ENCODE peak calls at places on chromosomes 13 and 19, in six cellular contexts. One of them, this sample, is unnamed.

GRCh38 chr13:92433386-92433785 is 793.2 kb upstream of the GPC6 start:
- DNase-seq in tibial artery: no peak
- DNase-seq in skeletal muscle cell: no peak
- DNase-seq in HT1080: no peak
- DNase-seq in RPMI7951: no peak
- DNase-seq in NCI-H1105 treated with DMSO at 0.1 percent for 48 hours: no peak
- DNase-seq in this sample: no peak

GRCh38 chr13:40251343-40252032 is 415.0 kb downstream of the FOXO1 start:
- DNase-seq in RPMI7951: peak
- DNase-seq in tibial artery: no peak
- DNase-seq in NCI-H1105 treated with DMSO at 0.1 percent for 48 hours: no peak
- DNase-seq in HT1080: peak
- DNase-seq in skeletal muscle cell: no peak
- DNase-seq in this sample: no peak

GRCh38 chr19:2275588-2276428 is 6.2 kb downstream of the PEAK3 start:
- DNase-seq in skeletal muscle cell: no peak
- DNase-seq in RPMI7951: no peak
- DNase-seq in NCI-H1105 treated with DMSO at 0.1 percent for 48 hours: no peak
- DNase-seq in HT1080: no peak
- DNase-seq in tibial artery: no peak
- DNase-seq in this sample: no peak

GRCh38 chr19:47437500-47437899 is 18.2 kb upstream of the MEIS3 start:
- DNase-seq in NCI-H1105 treated with DMSO at 0.1 percent for 48 hours: no peak
- DNase-seq in tibial artery: no peak
- DNase-seq in skeletal muscle cell: no peak
- DNase-seq in RPMI7951: no peak
- DNase-seq in HT1080: no peak
- DNase-seq in this sample: no peak

GRCh38 chr19:49432141-49433073 is 7.2 kb downstream of the GFY start:
- DNase-seq in skeletal muscle cell: no peak
- DNase-seq in tibial artery: no peak
- DNase-seq in HT1080: no peak
- DNase-seq in RPMI7951: no peak
- DNase-seq in NCI-H1105 treated with DMSO at 0.1 percent for 48 hours: no peak
- DNase-seq in this sample: no peak

GRCh38 chr13:98143601-98144500 is 957 bp downstream of the FARP1 start:
- DNase-seq in NCI-H1105 treated with DMSO at 0.1 percent for 48 hours: no peak
- DNase-seq in skeletal muscle cell: no peak
- DNase-seq in RPMI7951: peak
- DNase-seq in tibial artery: peak
- DNase-seq in HT1080: peak
- DNase-seq in this sample: no peak

GRCh38 chr19:18789883-18790565 is 1.1 kb downstream of the COMP start:
- DNase-seq in HT1080: no peak
- DNase-seq in skeletal muscle cell: no peak
- DNase-seq in NCI-H1105 treated with DMSO at 0.1 percent for 48 hours: peak
- DNase-seq in tibial artery: peak
- DNase-seq in RPMI7951: no peak
- DNase-seq in this sample: no peak

GRCh38 chr13:37303610-37304009 is 198.1 kb upstream of the CSNK1A1L start:
- DNase-seq in HT1080: no peak
- DNase-seq in NCI-H1105 treated with DMSO at 0.1 percent for 48 hours: no peak
- DNase-seq in RPMI7951: peak
- DNase-seq in tibial artery: no peak
- DNase-seq in skeletal muscle cell: no peak
- DNase-seq in this sample: no peak

GRCh38 chr13:84118845-84119409 is 236.7 kb upstream of the SLITRK1 start:
- DNase-seq in RPMI7951: no peak
- DNase-seq in HT1080: no peak
- DNase-seq in tibial artery: no peak
- DNase-seq in skeletal muscle cell: peak
- DNase-seq in NCI-H1105 treated with DMSO at 0.1 percent for 48 hours: no peak
- DNase-seq in this sample: no peak

GRCh38 chr19:39916236-39916635 is 18.2 kb downstream of the FCGBP start:
- DNase-seq in NCI-H1105 treated with DMSO at 0.1 percent for 48 hours: no peak
- DNase-seq in RPMI7951: no peak
- DNase-seq in skeletal muscle cell: no peak
- DNase-seq in HT1080: no peak
- DNase-seq in tibial artery: peak
- DNase-seq in this sample: no peak

GRCh38 chr13:39037880-39038568 is at the start of the genes NHLRC3 and PROSER1:
- DNase-seq in NCI-H1105 treated with DMSO at 0.1 percent for 48 hours: peak
- DNase-seq in skeletal muscle cell: peak
- DNase-seq in RPMI7951: peak
- DNase-seq in tibial artery: peak
- DNase-seq in HT1080: peak
- DNase-seq in this sample: peak

GRCh38 chr13:74226791-74227475 is 92.7 kb upstream of the KLF12 start:
- DNase-seq in skeletal muscle cell: no peak
- DNase-seq in NCI-H1105 treated with DMSO at 0.1 percent for 48 hours: no peak
- DNase-seq in tibial artery: no peak
- DNase-seq in HT1080: no peak
- DNase-seq in RPMI7951: no peak
- DNase-seq in this sample: no peak

GRCh38 chr13:109180905-109181425 is 551.6 kb downstream of the MYO16 start:
- DNase-seq in tibial artery: no peak
- DNase-seq in HT1080: peak
- DNase-seq in RPMI7951: peak
- DNase-seq in NCI-H1105 treated with DMSO at 0.1 percent for 48 hours: no peak
- DNase-seq in skeletal muscle cell: peak
- DNase-seq in this sample: no peak

GRCh38 chr13:27542220-27542619 is 78.1 kb downstream of the LNX2 start:
- DNase-seq in tibial artery: no peak
- DNase-seq in HT1080: no peak
- DNase-seq in RPMI7951: no peak
- DNase-seq in NCI-H1105 treated with DMSO at 0.1 percent for 48 hours: no peak
- DNase-seq in skeletal muscle cell: no peak
- DNase-seq in this sample: no peak

GRCh38 chr13:24176351-24177101 is 16.0 kb downstream of the SPATA13 start:
- DNase-seq in RPMI7951: no peak
- DNase-seq in NCI-H1105 treated with DMSO at 0.1 percent for 48 hours: no peak
- DNase-seq in HT1080: no peak
- DNase-seq in tibial artery: no peak
- DNase-seq in skeletal muscle cell: no peak
- DNase-seq in this sample: no peak

GRCh38 chr13:50650936-50651638 is 192.4 kb downstream of the DLEU7 start:
- DNase-seq in HT1080: peak
- DNase-seq in skeletal muscle cell: no peak
- DNase-seq in RPMI7951: peak
- DNase-seq in NCI-H1105 treated with DMSO at 0.1 percent for 48 hours: no peak
- DNase-seq in tibial artery: no peak
- DNase-seq in this sample: peak

GRCh38 chr19:16944626-16945363 is 56.0 kb downstream of the F2RL3 start:
- DNase-seq in tibial artery: no peak
- DNase-seq in HT1080: no peak
- DNase-seq in RPMI7951: no peak
- DNase-seq in skeletal muscle cell: no peak
- DNase-seq in NCI-H1105 treated with DMSO at 0.1 percent for 48 hours: no peak
- DNase-seq in this sample: no peak

GRCh38 chr19:16216744-16217670 is 19.3 kb downstream of the AP1M1 start:
- DNase-seq in RPMI7951: no peak
- DNase-seq in HT1080: no peak
- DNase-seq in tibial artery: peak
- DNase-seq in NCI-H1105 treated with DMSO at 0.1 percent for 48 hours: no peak
- DNase-seq in skeletal muscle cell: no peak
- DNase-seq in this sample: no peak

GRCh38 chr13:49256841-49257240 is 9.1 kb downstream of the CDADC1 start:
- DNase-seq in HT1080: no peak
- DNase-seq in NCI-H1105 treated with DMSO at 0.1 percent for 48 hours: no peak
- DNase-seq in tibial artery: no peak
- DNase-seq in skeletal muscle cell: peak
- DNase-seq in RPMI7951: no peak
- DNase-seq in this sample: no peak

GRCh38 chr19:27745978-27746542 is 1466.9 kb downstream of the UQCRFS1 start:
- DNase-seq in RPMI7951: no peak
- DNase-seq in HT1080: no peak
- DNase-seq in skeletal muscle cell: no peak
- DNase-seq in NCI-H1105 treated with DMSO at 0.1 percent for 48 hours: no peak
- DNase-seq in tibial artery: no peak
- DNase-seq in this sample: no peak

GRCh38 chr19:33740811-33741396 is 55.8 kb upstream of the KCTD15 start:
- DNase-seq in RPMI7951: peak
- DNase-seq in skeletal muscle cell: no peak
- DNase-seq in HT1080: peak
- DNase-seq in NCI-H1105 treated with DMSO at 0.1 percent for 48 hours: no peak
- DNase-seq in tibial artery: no peak
- DNase-seq in this sample: no peak

GRCh38 chr19:28472843-28473242 is 740.1 kb downstream of the UQCRFS1 start:
- DNase-seq in tibial artery: peak
- DNase-seq in skeletal muscle cell: no peak
- DNase-seq in RPMI7951: no peak
- DNase-seq in NCI-H1105 treated with DMSO at 0.1 percent for 48 hours: no peak
- DNase-seq in HT1080: peak
- DNase-seq in this sample: no peak

GRCh38 chr19:40599331-40600085 is 1.7 kb upstream of the LTBP4 start:
- DNase-seq in RPMI7951: no peak
- DNase-seq in skeletal muscle cell: no peak
- DNase-seq in NCI-H1105 treated with DMSO at 0.1 percent for 48 hours: no peak
- DNase-seq in tibial artery: peak
- DNase-seq in HT1080: no peak
- DNase-seq in this sample: no peak

GRCh38 chr19:2042485-2043268 is 8.4 kb downstream of the MKNK2 start:
- DNase-seq in RPMI7951: no peak
- DNase-seq in skeletal muscle cell: no peak
- DNase-seq in HT1080: no peak
- DNase-seq in tibial artery: no peak
- DNase-seq in NCI-H1105 treated with DMSO at 0.1 percent for 48 hours: no peak
- DNase-seq in this sample: no peak

GRCh38 chr19:10603084-10603872 is 16.2 kb upstream of the AP1M2 start:
- DNase-seq in HT1080: no peak
- DNase-seq in tibial artery: peak
- DNase-seq in skeletal muscle cell: no peak
- DNase-seq in RPMI7951: no peak
- DNase-seq in NCI-H1105 treated with DMSO at 0.1 percent for 48 hours: no peak
- DNase-seq in this sample: no peak